ENCODE peak calls at places on chromosomes 12 and 14, in four cellular contexts. I, P, E and C are unnamed samples.

GRCh38 chr14:26841920-26842741 is 244.3 kb upstream of the NOVA1 start:
- DNase-seq in I (peak; percentile 28), P (peak; percentile 97), E (peak; percentile 30), C (no peak)

GRCh38 chr12:111322336-111323250 is 46.3 kb downstream of the PHETA1 start:
- DNase-seq in I (no peak), P (peak; percentile 37), E (no peak), C (no peak)

GRCh38 chr14:44846232-44846824 is 115.4 kb downstream of the KLHL28 start:
- DNase-seq in I (no peak), P (peak; percentile 21), E (peak; percentile 47), C (peak; percentile 35)

GRCh38 chr12:131055596-131056233 is 102.0 kb downstream of the ADGRD1 start:
- DNase-seq in I (no peak), P (no peak), E (no peak), C (no peak)

GRCh38 chr12:121992059-121992879 is 29.4 kb upstream of the BCL7A start:
- DNase-seq in I (no peak), P (peak; percentile 99), E (peak; percentile 93), C (no peak)

GRCh38 chr12:46557539-46558373 is 185.2 kb upstream of the SLC38A2 start:
- DNase-seq in I (no peak), P (peak; percentile 25), E (no peak), C (no peak)

GRCh38 chr14:101927859-101928258 is 36.5 kb upstream of the DYNC1H1 start:
- DNase-seq in I (peak; percentile 85), P (peak; percentile 92), E (peak; percentile 95), C (no peak)

GRCh38 chr12:76368230-76368629 is 20.0 kb upstream of the BBS10 start:
- DNase-seq in I (no peak), P (no peak), E (no peak), C (no peak)

GRCh38 chr12:5201554-5202243 is 158.0 kb downstream of the KCNA5 start:
- DNase-seq in I (no peak), P (peak; percentile 28), E (peak; percentile 49), C (no peak)

GRCh38 chr12:104805186-104805585 is 152.9 kb downstream of the SLC41A2 start:
- DNase-seq in I (no peak), P (peak; percentile 94), E (peak; percentile 42), C (no peak)

GRCh38 chr12:11839093-11839641 is 189.7 kb downstream of the ETV6 start:
- DNase-seq in I (no peak), P (peak; percentile 87), E (no peak), C (no peak)

GRCh38 chr14:68790656-68791077 is 2.2 kb downstream of the ZFP36L1 start:
- DNase-seq in I (no peak), P (no peak), E (no peak), C (no peak)

GRCh38 chr14:47691829-47692228 is 16.4 kb upstream of the MDGA2 start:
- DNase-seq in I (no peak), P (no peak), E (no peak), C (no peak)

GRCh38 chr12:132253698-132254480 is 75.5 kb downstream of the GALNT9 start:
- DNase-seq in I (no peak), P (no peak), E (no peak), C (peak; percentile 82)

GRCh38 chr12:28242129-28242887 is 52.1 kb downstream of the CCDC91 start:
- DNase-seq in I (no peak), P (no peak), E (no peak), C (no peak)

GRCh38 chr12:34402228-34402898 is 380.1 kb downstream of the ALG10 start:
- DNase-seq in I (no peak), P (no peak), E (peak; percentile 0), C (no peak)

GRCh38 chr14:44662250-44662891 is 155.3 kb upstream of the FSCB start:
- DNase-seq in I (no peak), P (no peak), E (no peak), C (no peak)

GRCh38 chr12:4082809-4083447 is 190.6 kb upstream of the CCND2 start:
- DNase-seq in I (no peak), P (no peak), E (no peak), C (no peak)

GRCh38 chr12:49331360-49332222 is 5.4 kb downstream of the C1QL4 start:
- DNase-seq in I (peak; percentile 34), P (peak; percentile 67), E (peak; percentile 89), C (peak; percentile 69)

GRCh38 chr12:51886021-51886710 is 1.7 kb upstream of the ANKRD33 start:
- DNase-seq in I (peak; percentile 76), P (peak; percentile 92), E (peak; percentile 95), C (no peak)

GRCh38 chr12:24950231-24950834 is 1.4 kb upstream of the BCAT1 start:
- DNase-seq in I (no peak), P (no peak), E (no peak), C (no peak)

GRCh38 chr14:68307769-68308168 is 485.1 kb downstream of the ZFP36L1 start:
- DNase-seq in I (no peak), P (no peak), E (peak; percentile 30), C (no peak)

GRCh38 chr14:38389666-38390065 is 133.8 kb upstream of the CLEC14A start:
- DNase-seq in I (no peak), P (peak; percentile 27), E (no peak), C (no peak)

GRCh38 chr12:131830335-131831020 is 2.3 kb downstream of the MMP17 start:
- DNase-seq in I (peak; percentile 42), P (peak; percentile 81), E (peak; percentile 94), C (peak; percentile 96)